ENCODE peak calls at places on chromosomes 2 and 18, in seven cellular contexts. G, Y, O, H, R, N and D are unnamed samples.
A peak's percentile ranks its signal among the peaks of the same experiment; 100 is the strongest.

GRCh38 chr18:79458131-79458838 is 62.6 kb downstream of the NFATC1 start:
- DNase-seq in G (peak; percentile 94), Y (peak; percentile 87), O (peak; percentile 84), H (peak; percentile 74), R (no peak), N (peak; percentile 86), D (peak; percentile 62)

GRCh38 chr18:68703326-68703725 is 11.6 kb downstream of the TMX3 start:
- DNase-seq in G (no peak), Y (no peak), O (no peak), H (no peak), R (no peak), N (peak; percentile 31), D (no peak)

GRCh38 chr2:150596071-150596470 is 108.6 kb upstream of the RND3 start:
- DNase-seq in G (no peak), Y (no peak), O (no peak), H (no peak), R (no peak), N (no peak), D (no peak)

GRCh38 chr2:140589273-140589672 is 1541.5 kb downstream of the LRP1B start:
- DNase-seq in G (no peak), Y (no peak), O (no peak), H (no peak), R (no peak), N (peak; percentile 9), D (no peak)

GRCh38 chr18:57951999-57952774 is 91.8 kb upstream of the NEDD4L start:
- DNase-seq in G (no peak), Y (no peak), O (no peak), H (no peak), R (no peak), N (no peak), D (no peak)

GRCh38 chr18:45589559-45590041 is 25.7 kb upstream of the SLC14A2 start:
- DNase-seq in G (no peak), Y (no peak), O (peak; percentile 51), H (peak; percentile 10), R (no peak), N (peak; percentile 84), D (peak; percentile 75)

GRCh38 chr2:26852405-26853348 is 4.7 kb downstream of the DPYSL5 start:
- DNase-seq in G (no peak), Y (no peak), O (no peak), H (no peak), R (no peak), N (no peak), D (no peak)

GRCh38 chr18:9017170-9017899 is 85.2 kb upstream of the NDUFV2 start:
- DNase-seq in G (no peak), Y (peak; percentile 54), O (peak; percentile 46), H (peak; percentile 73), R (peak; percentile 4), N (peak; percentile 99), D (peak; percentile 94)

GRCh38 chr18:3269241-3269640 is 7.3 kb downstream of the MYL12B start:
- DNase-seq in G (no peak), Y (no peak), O (no peak), H (no peak), R (no peak), N (no peak), D (no peak)

GRCh38 chr2:160270571-160271113 is 70.6 kb upstream of the ITGB6 start:
- DNase-seq in G (no peak), Y (no peak), O (peak; percentile 42), H (peak; percentile 23), R (no peak), N (no peak), D (no peak)

GRCh38 chr2:23460228-23460627 is 75.2 kb downstream of the KLHL29 start:
- DNase-seq in G (no peak), Y (no peak), O (no peak), H (no peak), R (no peak), N (peak; percentile 53), D (peak; percentile 50)

GRCh38 chr2:26000561-26001211 is 18.4 kb upstream of the KIF3C start:
- DNase-seq in G (no peak), Y (no peak), O (no peak), H (no peak), R (no peak), N (peak; percentile 38), D (peak; percentile 49)